ENCODE peak calls at places on chromosomes 2 and 18, in eight cellular contexts. Y is substantia nigra; Q is neuronal stem cell; B is upper lobe of right lung; T is colonic mucosa; H is effector memory CD4-positive, alpha-beta T cell; K is HL-60; R is hepatocyte. D is an unnamed sample.

GRCh38 chr18:26963292-26963691 is 97.8 kb upstream of the AQP4 start:
- DNase-seq in Y (no peak), Q (no peak), B (no peak), T (no peak), H (no peak), K (no peak), R (no peak), D (no peak)

GRCh38 chr2:61434314-61434713 is 36.6 kb downstream of the USP34 start:
- DNase-seq in Y (no peak), Q (no peak), B (peak), T (no peak), H (no peak), K (peak), R (no peak), D (no peak)

GRCh38 chr2:151269798-151270568 is 8.3 kb upstream of the RBM43 start:
- DNase-seq in Y (no peak), Q (no peak), B (no peak), T (no peak), H (no peak), K (no peak), R (no peak), D (no peak)

GRCh38 chr18:22683196-22683676 is 249.9 kb upstream of the RBBP8 start:
- DNase-seq in Y (no peak), Q (no peak), B (no peak), T (peak), H (no peak), K (no peak), R (peak), D (no peak)

GRCh38 chr2:181058378-181059269 is 78.2 kb downstream of the UBE2E3 start:
- DNase-seq in Y (no peak), Q (peak), B (no peak), T (peak), H (peak), K (peak), R (peak), D (peak)

GRCh38 chr2:69918391-69918790 is 3.5 kb downstream of the MXD1 start:
- DNase-seq in Y (no peak), Q (no peak), B (no peak), T (no peak), H (no peak), K (no peak), R (no peak), D (no peak)

GRCh38 chr18:24725644-24726043 is 265.2 kb downstream of the HRH4 start:
- DNase-seq in Y (no peak), Q (no peak), B (no peak), T (no peak), H (no peak), K (no peak), R (no peak), D (peak)

GRCh38 chr2:112754562-112754961 is 9.8 kb downstream of the CKAP2L start:
- DNase-seq in Y (no peak), Q (no peak), B (no peak), T (no peak), H (no peak), K (peak), R (no peak), D (no peak)

GRCh38 chr2:173441222-173441621 is 86.5 kb downstream of the CDCA7 start:
- DNase-seq in Y (no peak), Q (no peak), B (no peak), T (no peak), H (no peak), K (no peak), R (no peak), D (no peak)

GRCh38 chr2:160376576-160376975 is 117.0 kb downstream of the RBMS1 start:
- DNase-seq in Y (no peak), Q (no peak), B (no peak), T (no peak), H (no peak), K (no peak), R (no peak), D (peak)
- H3K27ac ChIP-seq in Y (no peak), Q (no peak), B (peak), T (no peak), H (no peak), K (no peak), R (peak), D (no peak)

GRCh38 chr2:76415821-76416220 is 705.1 kb upstream of the GCFC2 start:
- DNase-seq in Y (no peak), Q (no peak), B (no peak), T (no peak), H (no peak), K (no peak), R (no peak), D (no peak)
- H3K27ac ChIP-seq in Y (no peak), Q (no peak), B (no peak), T (no peak), H (no peak), K (no peak), R (no peak), D (no peak)

DNA sequence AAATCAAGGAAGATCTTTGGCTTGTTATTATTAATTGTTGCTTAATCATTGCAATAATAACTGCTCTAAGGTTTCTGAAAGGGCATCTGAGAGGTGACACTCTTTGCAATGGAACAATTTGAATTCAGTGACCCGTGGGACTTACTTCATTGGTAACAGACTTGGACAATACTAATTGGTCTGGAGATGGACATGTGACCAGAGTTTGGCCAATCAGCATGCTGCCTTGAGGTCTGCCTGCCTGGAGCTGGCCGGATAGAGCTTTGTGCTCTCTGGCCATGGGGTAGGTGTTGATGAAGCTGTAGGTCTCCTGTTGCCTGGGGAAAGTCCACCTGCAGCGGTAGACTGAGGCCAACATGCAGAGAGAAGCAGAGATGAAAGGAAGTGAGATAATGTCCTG is 24.0 kb upstream of the VPS4B start:
- DNase-seq in Y (no peak), Q (no peak), B (no peak), T (no peak), H (no peak), K (no peak), R (no peak), D (no peak)
- H3K27ac ChIP-seq in Y (no peak), Q (no peak), B (no peak), T (no peak), H (no peak), K (no peak), R (no peak), D (no peak)

GRCh38 chr2:239215136-239215925 is 185.5 kb downstream of the HDAC4 start:
- DNase-seq in Y (no peak), Q (no peak), B (no peak), T (no peak), H (no peak), K (no peak), R (no peak), D (no peak)

GRCh38 chr2:239212553-239213419 is 188.0 kb downstream of the HDAC4 start:
- DNase-seq in Y (no peak), Q (no peak), B (no peak), T (no peak), H (no peak), K (no peak), R (no peak), D (peak)

GRCh38 chr2:239212121-239212520 is 188.7 kb downstream of the HDAC4 start:
- DNase-seq in Y (no peak), Q (no peak), B (no peak), T (no peak), H (no peak), K (no peak), R (no peak), D (no peak)

GRCh38 chr2:239214725-239215124 is 186.1 kb downstream of the HDAC4 start:
- DNase-seq in Y (no peak), Q (no peak), B (no peak), T (no peak), H (no peak), K (no peak), R (no peak), D (no peak)

DNA sequence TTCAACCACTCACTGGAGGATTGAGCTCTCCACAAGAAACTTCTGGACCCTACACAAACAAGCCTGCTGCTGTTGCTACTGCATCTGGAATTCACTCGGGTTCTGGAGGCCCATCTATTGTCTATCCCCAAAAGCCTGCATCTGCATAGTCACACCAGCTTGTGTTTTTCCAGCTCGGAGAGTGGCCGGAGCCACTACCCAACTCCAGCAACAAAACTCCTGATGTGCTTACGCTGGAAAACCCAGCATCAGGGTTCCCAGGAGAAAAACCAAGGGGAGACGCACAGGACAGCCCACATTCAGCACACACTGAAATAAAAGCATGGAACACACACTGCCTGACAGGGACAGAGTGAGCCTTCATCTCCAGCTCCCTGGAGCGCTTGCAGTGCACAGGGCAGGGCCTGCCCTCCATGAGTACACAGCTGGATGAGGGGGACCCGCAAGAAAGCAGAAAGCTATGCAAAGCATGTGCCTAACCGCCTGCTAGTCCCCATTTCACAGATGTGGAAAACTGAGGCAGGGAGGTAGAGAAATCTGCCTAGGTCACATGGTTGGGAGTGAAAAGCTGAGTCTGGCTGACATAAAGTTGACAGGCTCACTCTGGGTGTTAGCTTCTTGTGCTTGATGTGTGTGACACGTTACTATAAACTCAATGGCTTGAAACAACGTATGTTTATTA is 187.3 kb downstream of the HDAC4 start:
- DNase-seq in Y (no peak), Q (no peak), B (no peak), T (no peak), H (no peak), K (no peak), R (no peak), D (no peak)
- H3K27ac ChIP-seq in Y (peak), Q (no peak), B (no peak), T (no peak), H (no peak), K (no peak), R (no peak), D (no peak)